ENCODE peak calls at places on chromosomes 6 and 20, in four cellular contexts. R is GM12878, M is K562, A is HepG2. H is an unnamed sample.

GRCh38 chr6:160972111-160972510 is 19.5 kb upstream of the MAP3K4 start:
- DNase-seq in M (no peak), R (no peak), A (no peak), H (no peak)

GRCh38 chr20:48359692-48360337 is 468.0 kb downstream of the PREX1 start:
- DNase-seq in R (peak; percentile 85), M (peak; percentile 16), A (peak; percentile 54), H (no peak)

GRCh38 chr20:17017232-17017631 is 209.6 kb upstream of the PCSK2 start:
- DNase-seq in R (no peak), A (no peak), M (no peak), H (no peak)

GRCh38 chr20:43800186-43800585 is 73.4 kb upstream of the GTSF1L start:
- DNase-seq in A (no peak), M (no peak), R (no peak), H (no peak)

GRCh38 chr6:147204843-147205311 is 660 bp downstream of the STXBP5 start:
- DNase-seq in R (no peak), M (no peak), A (no peak), H (no peak)

GRCh38 chr6:36376183-36376582 is 11.3 kb downstream of the ETV7 start:
- DNase-seq in M (no peak), R (no peak), A (no peak), H (no peak)

GRCh38 chr20:19531446-19531845 is 226.6 kb upstream of the RIN2 start:
- DNase-seq in M (no peak), R (no peak), A (no peak), H (no peak)

GRCh38 chr6:137094411-137095008 is 49.7 kb upstream of the IL20RA start:
- DNase-seq in M (peak; percentile 50), R (peak; percentile 91), A (peak; percentile 74), H (peak; percentile 64)

GRCh38 chr20:39631557-39631956 is 669.4 kb downstream of the DHX35 start:
- DNase-seq in M (no peak), A (no peak), R (no peak), H (no peak)

GRCh38 chr20:2815242-2815900 is 584 bp downstream of the C20orf141 start:
- DNase-seq in M (no peak), A (no peak), R (no peak), H (no peak)

GRCh38 chr20:24991897-24992419 is 593 bp downstream of the APMAP start:
- DNase-seq in M (peak; percentile 23), R (no peak), A (no peak), H (peak; percentile 49)

GRCh38 chr6:106520711-106521367 is 108.5 kb downstream of the RTN4IP1 start:
- DNase-seq in R (peak; percentile 95), M (peak; percentile 81), A (no peak), H (no peak)

GRCh38 chr20:40583195-40583594 is 105.8 kb downstream of the MAFB start:
- DNase-seq in R (no peak), A (no peak), M (no peak), H (no peak)

GRCh38 chr6:165744515-165745228 is 81.6 kb upstream of the PDE10A start:
- DNase-seq in R (peak; percentile 23), A (no peak), M (no peak), H (no peak)

GRCh38 chr20:46057856-46058655 is 29.0 kb downstream of the SLC12A5 start:
- DNase-seq in M (no peak), R (no peak), A (no peak), H (no peak)

GRCh38 chr6:157194110-157194509 is 129.2 kb downstream of the TMEM242 start:
- DNase-seq in A (no peak), R (no peak), M (no peak), H (no peak)

GRCh38 chr20:37418591-37418990 is 72.7 kb downstream of the SRC start:
- DNase-seq in M (no peak), A (no peak), R (no peak), H (no peak)

GRCh38 chr20:856361-856775 is 22.9 kb downstream of the FAM110A start:
- DNase-seq in M (no peak), R (no peak), A (no peak), H (no peak)

GRCh38 chr6:115971785-115972184 is 88.9 kb downstream of the FRK start:
- DNase-seq in A (no peak), M (no peak), R (no peak), H (no peak)

GRCh38 chr6:109230444-109230843 is 135.1 kb downstream of the CEP57L1 start:
- DNase-seq in M (no peak), A (no peak), R (no peak), H (no peak)

GRCh38 chr6:167872538-167873210 is 46.0 kb downstream of the AFDN start:
- DNase-seq in A (no peak), M (no peak), R (no peak), H (no peak)

GRCh38 chr20:50111120-50111828 is 1.7 kb downstream of the UBE2V1 start:
- DNase-seq in R (no peak), M (peak; percentile 51), A (no peak), H (no peak)

GRCh38 chr20:48102821-48103635 is 317.7 kb upstream of the SULF2 start:
- DNase-seq in M (no peak), R (no peak), A (no peak), H (no peak)

GRCh38 chr6:1328129-1328528 is 16.2 kb downstream of the FOXQ1 start:
- DNase-seq in M (no peak), A (no peak), R (no peak), H (no peak)

GRCh38 chr6:1326535-1327121 is 14.7 kb downstream of the FOXQ1 start:
- DNase-seq in M (no peak), A (no peak), R (no peak), H (no peak)

GRCh38 chr6:1324926-1325325 is 13.0 kb downstream of the FOXQ1 start:
- DNase-seq in A (peak; percentile 80), R (no peak), M (no peak), H (no peak)

GRCh38 chr6:1327630-1328029 is 15.7 kb downstream of the FOXQ1 start:
- DNase-seq in A (no peak), M (no peak), R (no peak), H (no peak)

GRCh38 chr6:1325471-1326309 is 13.8 kb downstream of the FOXQ1 start:
- DNase-seq in A (peak; percentile 99), R (no peak), M (no peak), H (no peak)
- TF ChIP-seq SP1 in A (no peak), R (no peak), M (no peak), H (no peak)

GRCh38 chr6:31940256-31940664 is 5.6 kb upstream of the CFB start:
- DNase-seq in R (no peak), M (no peak), A (peak; percentile 78), H (no peak)
- TF ChIP-seq FOXK2 in R (no peak), M (no peak), A (no peak), H (no peak)

GRCh38 chr6:42200035-42200434 is 5.3 kb upstream of the GUCA1B start:
- DNase-seq in A (peak; percentile 78), M (no peak), R (no peak), H (no peak)
- TF ChIP-seq SP1 in A (no peak), M (no peak), R (no peak), H (no peak)

DNA sequence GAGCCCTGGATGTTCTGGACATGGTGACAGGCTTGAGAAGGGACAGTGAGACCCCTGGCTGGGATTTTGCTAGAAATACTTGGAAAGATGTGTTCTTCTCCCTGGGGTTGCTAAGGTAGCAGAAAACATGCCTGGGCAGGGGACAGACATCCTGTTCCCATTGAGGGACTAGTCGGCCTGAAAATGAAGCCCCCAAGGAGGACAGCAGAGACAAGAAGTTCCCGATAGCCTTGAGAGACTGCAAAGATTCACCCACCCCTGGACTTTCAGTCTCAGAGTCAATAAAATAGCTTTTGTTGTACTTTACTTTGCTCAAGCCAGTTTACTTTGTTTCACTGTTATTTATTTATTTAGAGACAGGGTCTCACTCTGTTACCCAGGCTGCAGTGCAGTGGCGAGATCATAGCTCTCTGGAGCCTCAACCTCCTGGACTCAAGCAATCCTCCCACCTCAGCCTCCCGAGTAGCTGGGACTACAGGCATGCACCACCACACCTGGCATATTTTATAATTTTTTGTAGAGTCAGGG is 28.4 kb downstream of the ATP9A start:
- DNase-seq in A (no peak), R (no peak), M (peak; percentile 1), H (no peak)
- TF ChIP-seq FOXK2 in A (no peak), R (no peak), M (no peak), H (no peak)

GRCh38 chr20:16004108-16004854 is 569.0 kb downstream of the KIF16B start:
- DNase-seq in A (no peak), R (no peak), M (no peak), H (no peak)
- TF ChIP-seq SP1 in A (no peak), R (no peak), M (no peak), H (no peak)

DNA sequence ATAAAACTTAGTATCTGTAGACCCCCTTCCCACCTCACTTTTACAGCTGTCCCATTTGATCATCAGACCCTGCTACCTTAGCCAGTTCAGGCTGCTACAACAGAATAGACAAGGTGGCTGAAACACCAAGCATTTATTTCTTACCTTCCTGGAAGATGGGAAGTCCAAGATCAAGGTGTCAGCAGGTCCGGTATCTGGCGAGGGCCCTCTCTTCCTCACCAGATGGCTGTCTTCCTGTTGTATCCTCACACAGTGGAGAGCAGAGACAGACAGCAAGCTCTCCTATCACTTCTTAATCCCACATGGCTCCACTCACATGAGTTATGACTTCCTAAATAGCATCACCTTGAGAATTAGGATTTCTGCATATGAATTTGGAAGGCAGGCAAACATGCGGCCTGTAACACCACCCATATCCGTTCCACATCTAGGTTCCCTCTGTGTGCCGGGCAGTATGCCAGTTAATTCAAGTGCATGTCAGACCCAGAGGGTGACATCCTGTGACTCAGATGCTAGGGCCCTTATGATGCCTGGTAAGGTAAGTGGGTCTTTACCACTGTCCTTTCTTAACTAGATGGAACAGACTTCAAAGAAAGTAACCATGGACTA is 2.1 kb downstream of the RAET1E start:
- DNase-seq in A (no peak), R (no peak), M (no peak), H (peak; percentile 4)
- TF ChIP-seq FOXK2 in A (no peak), R (no peak), M (no peak), H (no peak)

DNA sequence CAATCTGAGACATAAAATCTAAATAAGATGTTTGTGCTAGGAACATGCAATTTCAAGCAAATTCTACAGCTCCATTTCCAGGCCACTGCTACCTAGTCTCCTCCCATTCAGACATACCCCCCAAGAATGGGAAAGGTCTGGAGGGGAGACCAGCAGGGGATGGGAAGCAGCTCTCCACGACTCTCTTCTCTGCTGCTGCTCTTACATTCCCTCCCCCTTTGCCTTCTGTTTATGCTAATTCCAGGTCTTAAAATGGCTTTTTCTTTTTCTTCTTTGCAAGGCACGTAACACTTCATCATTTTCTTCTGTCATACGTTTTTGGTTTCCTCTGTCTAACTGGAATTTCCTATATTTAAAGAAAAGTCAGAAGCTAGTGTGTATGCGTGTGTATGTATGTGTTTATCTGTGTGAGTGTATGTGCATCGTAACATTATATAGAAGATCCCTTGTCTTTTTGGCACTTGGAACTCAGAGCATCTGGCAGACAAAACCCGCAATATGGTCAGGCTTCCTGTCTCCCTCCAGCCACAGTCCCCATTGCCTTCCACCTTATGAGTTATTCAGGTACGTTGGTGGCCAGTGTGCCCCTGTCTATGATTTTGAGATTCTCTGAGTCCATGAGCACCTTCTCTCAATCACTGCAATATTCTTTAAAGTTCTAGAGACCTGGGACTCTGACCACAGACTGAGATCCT is 493.7 kb downstream of the BTBD3 start:
- DNase-seq in M (no peak), A (no peak), R (no peak), H (no peak)
- TF ChIP-seq SP1 in M (no peak), A (no peak), R (no peak), H (no peak)